ENCODE peak calls at places on chromosomes 4 and X, in six cellular contexts. One of them, this sample, is unnamed.

GRCh38 chr4:17619416-17620105 is 5.1 kb downstream of the MED28 start:
- DNase-seq in WTC11: no peak
- DNase-seq in MM.1S: no peak
- DNase-seq in neural crest cell: no peak
- DNase-seq in tibial nerve: no peak
- DNase-seq in sigmoid colon: no peak
- DNase-seq in this sample: no peak

GRCh38 chr4:55312491-55313101 is 33.4 kb upstream of the SRD5A3 start:
- DNase-seq in WTC11: peak; percentile 40
- DNase-seq in MM.1S: peak; percentile 42
- DNase-seq in neural crest cell: peak; percentile 4
- DNase-seq in tibial nerve: peak; percentile 51
- DNase-seq in sigmoid colon: peak; percentile 77
- DNase-seq in this sample: peak; percentile 39

GRCh38 chr4:188439641-188440311 is 300.5 kb downstream of the TRIML1 start:
- DNase-seq in WTC11: no peak
- DNase-seq in MM.1S: no peak
- DNase-seq in neural crest cell: no peak
- DNase-seq in tibial nerve: no peak
- DNase-seq in sigmoid colon: no peak
- DNase-seq in this sample: peak; percentile 44

GRCh38 chrX:46330981-46331380 is 214.2 kb downstream of the ZNF674 start:
- DNase-seq in WTC11: no peak
- DNase-seq in MM.1S: no peak
- DNase-seq in neural crest cell: no peak
- DNase-seq in tibial nerve: no peak
- DNase-seq in sigmoid colon: no peak
- DNase-seq in this sample: no peak

GRCh38 chr4:119286377-119287002 is 35.4 kb downstream of the FABP2 start:
- DNase-seq in WTC11: no peak
- DNase-seq in MM.1S: peak; percentile 62
- DNase-seq in neural crest cell: no peak
- DNase-seq in tibial nerve: peak; percentile 41
- DNase-seq in sigmoid colon: no peak
- DNase-seq in this sample: peak; percentile 10

GRCh38 chr4:32775049-32775448 is 2054.9 kb downstream of the PCDH7 start:
- DNase-seq in WTC11: no peak
- DNase-seq in MM.1S: no peak
- DNase-seq in neural crest cell: no peak
- DNase-seq in tibial nerve: no peak
- DNase-seq in sigmoid colon: no peak
- DNase-seq in this sample: no peak

GRCh38 chrX:112223391-112223790 is 140.8 kb upstream of the TRPC5 start:
- DNase-seq in WTC11: no peak
- DNase-seq in MM.1S: no peak
- DNase-seq in neural crest cell: no peak
- DNase-seq in tibial nerve: no peak
- DNase-seq in sigmoid colon: no peak
- DNase-seq in this sample: no peak

GRCh38 chrX:29665532-29665931 is 549.8 kb upstream of the MAGEB2 start:
- DNase-seq in WTC11: no peak
- DNase-seq in MM.1S: no peak
- DNase-seq in neural crest cell: no peak
- DNase-seq in tibial nerve: no peak
- DNase-seq in sigmoid colon: no peak
- DNase-seq in this sample: no peak

GRCh38 chr4:3404546-3404945 is 37.2 kb upstream of the HGFAC start:
- DNase-seq in WTC11: no peak
- DNase-seq in MM.1S: no peak
- DNase-seq in neural crest cell: no peak
- DNase-seq in tibial nerve: no peak
- DNase-seq in sigmoid colon: peak; percentile 15
- DNase-seq in this sample: no peak

GRCh38 chrX:153494541-153495361 is at the start of gene BGN:
- DNase-seq in WTC11: peak; percentile 54
- DNase-seq in MM.1S: no peak
- DNase-seq in neural crest cell: peak; percentile 32
- DNase-seq in tibial nerve: no peak
- DNase-seq in sigmoid colon: no peak
- DNase-seq in this sample: peak; percentile 18

GRCh38 chr4:106986486-106986885 is 49.6 kb downstream of the DKK2 start:
- DNase-seq in WTC11: no peak
- DNase-seq in MM.1S: no peak
- DNase-seq in neural crest cell: no peak
- DNase-seq in tibial nerve: no peak
- DNase-seq in sigmoid colon: no peak
- DNase-seq in this sample: no peak

GRCh38 chrX:35380808-35381700 is 417.1 kb upstream of the MAGEB16 start:
- DNase-seq in WTC11: no peak
- DNase-seq in MM.1S: peak; percentile 16
- DNase-seq in neural crest cell: no peak
- DNase-seq in tibial nerve: no peak
- DNase-seq in sigmoid colon: no peak
- DNase-seq in this sample: no peak

GRCh38 chrX:133412246-133412645 is 3.0 kb downstream of the GPC4 start:
- DNase-seq in WTC11: no peak
- DNase-seq in MM.1S: no peak
- DNase-seq in neural crest cell: no peak
- DNase-seq in tibial nerve: no peak
- DNase-seq in sigmoid colon: no peak
- DNase-seq in this sample: no peak

GRCh38 chr4:148443550-148444295 is 1.5 kb upstream of the NR3C2 start:
- DNase-seq in WTC11: peak; percentile 28
- DNase-seq in MM.1S: peak; percentile 36
- DNase-seq in neural crest cell: peak; percentile 4
- DNase-seq in tibial nerve: peak; percentile 33
- DNase-seq in sigmoid colon: peak; percentile 83
- DNase-seq in this sample: peak; percentile 24

GRCh38 chrX:135512508-135513139 is 7.8 kb upstream of the INTS6L start:
- DNase-seq in WTC11: no peak
- DNase-seq in MM.1S: peak; percentile 44
- DNase-seq in neural crest cell: no peak
- DNase-seq in tibial nerve: no peak
- DNase-seq in sigmoid colon: no peak
- DNase-seq in this sample: no peak

GRCh38 chr4:8108261-8108660 is 50.4 kb downstream of the ABLIM2 start:
- DNase-seq in WTC11: no peak
- DNase-seq in MM.1S: no peak
- DNase-seq in neural crest cell: no peak
- DNase-seq in tibial nerve: no peak
- DNase-seq in sigmoid colon: no peak
- DNase-seq in this sample: peak; percentile 49

GRCh38 chr4:158159054-158159717 is 13.6 kb downstream of the GASK1B start:
- DNase-seq in WTC11: no peak
- DNase-seq in MM.1S: peak; percentile 11
- DNase-seq in neural crest cell: no peak
- DNase-seq in tibial nerve: no peak
- DNase-seq in sigmoid colon: no peak
- DNase-seq in this sample: no peak

GRCh38 chr4:87014284-87014782 is 79.5 kb downstream of the AFF1 start:
- DNase-seq in WTC11: no peak
- DNase-seq in MM.1S: no peak
- DNase-seq in neural crest cell: no peak
- DNase-seq in tibial nerve: no peak
- DNase-seq in sigmoid colon: no peak
- DNase-seq in this sample: no peak

GRCh38 chrX:26373829-26374228 is 157.9 kb downstream of the MAGEB5 start:
- DNase-seq in WTC11: no peak
- DNase-seq in MM.1S: no peak
- DNase-seq in neural crest cell: no peak
- DNase-seq in tibial nerve: no peak
- DNase-seq in sigmoid colon: no peak
- DNase-seq in this sample: no peak

GRCh38 chr4:138978028-138978585 is 37.5 kb upstream of the NOCT start:
- DNase-seq in WTC11: no peak
- DNase-seq in MM.1S: no peak
- DNase-seq in neural crest cell: no peak
- DNase-seq in tibial nerve: no peak
- DNase-seq in sigmoid colon: no peak
- DNase-seq in this sample: no peak

GRCh38 chr4:138977525-138977924 is 38.1 kb upstream of the NOCT start:
- DNase-seq in WTC11: no peak
- DNase-seq in MM.1S: no peak
- DNase-seq in neural crest cell: no peak
- DNase-seq in tibial nerve: no peak
- DNase-seq in sigmoid colon: no peak
- DNase-seq in this sample: no peak

GRCh38 chr4:138978600-138978999 is 37.0 kb upstream of the NOCT start:
- DNase-seq in WTC11: no peak
- DNase-seq in MM.1S: no peak
- DNase-seq in neural crest cell: no peak
- DNase-seq in tibial nerve: no peak
- DNase-seq in sigmoid colon: no peak
- DNase-seq in this sample: no peak

GRCh38 chr4:138975225-138975624 is 40.4 kb upstream of the NOCT start:
- DNase-seq in WTC11: peak; percentile 56
- DNase-seq in MM.1S: no peak
- DNase-seq in neural crest cell: no peak
- DNase-seq in tibial nerve: no peak
- DNase-seq in sigmoid colon: no peak
- DNase-seq in this sample: no peak

DNA sequence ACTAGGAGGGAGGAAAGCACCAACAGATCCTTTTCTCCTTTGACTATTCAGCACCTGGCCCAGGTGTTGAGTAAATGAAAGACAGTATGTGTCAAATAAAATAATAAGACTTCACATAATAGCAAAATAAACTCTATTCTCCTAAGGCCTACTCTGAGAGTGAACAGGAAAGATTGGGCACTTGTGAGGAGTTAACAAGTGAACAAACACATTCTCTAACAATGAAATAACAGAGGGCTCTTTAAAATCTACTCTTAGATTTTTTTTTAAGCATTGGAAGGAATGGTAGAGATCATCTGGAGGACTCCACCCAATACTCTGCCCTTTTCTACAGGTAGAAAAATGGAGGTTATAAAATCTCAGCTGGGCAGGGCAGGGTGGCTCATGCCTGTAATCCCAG is 39.1 kb upstream of the NOCT start:
- DNase-seq in WTC11: no peak
- DNase-seq in MM.1S: no peak
- DNase-seq in neural crest cell: no peak
- DNase-seq in tibial nerve: no peak
- DNase-seq in sigmoid colon: no peak
- DNase-seq in this sample: no peak
- TF ChIP-seq CTCF in WTC11: no peak
- TF ChIP-seq CTCF in MM.1S: no peak
- TF ChIP-seq CTCF in neural crest cell: no peak
- TF ChIP-seq CTCF in tibial nerve: no peak
- TF ChIP-seq CTCF in sigmoid colon: no peak
- TF ChIP-seq CTCF in this sample: no peak

GRCh38 chrX:131703646-131704045 is 159.8 kb downstream of the OR13H1 start:
- DNase-seq in WTC11: no peak
- DNase-seq in MM.1S: no peak
- DNase-seq in neural crest cell: no peak
- DNase-seq in tibial nerve: no peak
- DNase-seq in sigmoid colon: no peak
- DNase-seq in this sample: no peak

GRCh38 chrX:131709553-131709952 is 165.7 kb downstream of the OR13H1 start:
- DNase-seq in WTC11: no peak
- DNase-seq in MM.1S: no peak
- DNase-seq in neural crest cell: no peak
- DNase-seq in tibial nerve: no peak
- DNase-seq in sigmoid colon: no peak
- DNase-seq in this sample: no peak

GRCh38 chrX:131704136-131704695 is 160.3 kb downstream of the OR13H1 start:
- DNase-seq in WTC11: peak; percentile 15
- DNase-seq in MM.1S: peak; percentile 83
- DNase-seq in neural crest cell: no peak
- DNase-seq in tibial nerve: no peak
- DNase-seq in sigmoid colon: peak; percentile 96
- DNase-seq in this sample: no peak
- TF ChIP-seq CTCF in WTC11: no peak
- TF ChIP-seq CTCF in MM.1S: peak; percentile 41
- TF ChIP-seq CTCF in neural crest cell: no peak
- TF ChIP-seq CTCF in tibial nerve: no peak
- TF ChIP-seq CTCF in sigmoid colon: no peak
- TF ChIP-seq CTCF in this sample: no peak

GRCh38 chrX:109830157-109830703 is 97.2 kb upstream of the ACSL4 start:
- DNase-seq in WTC11: no peak
- DNase-seq in MM.1S: no peak
- DNase-seq in neural crest cell: no peak
- DNase-seq in tibial nerve: no peak
- DNase-seq in sigmoid colon: no peak
- DNase-seq in this sample: no peak

GRCh38 chrX:109830704-109831206 is 97.7 kb upstream of the ACSL4 start:
- DNase-seq in WTC11: no peak
- DNase-seq in MM.1S: no peak
- DNase-seq in neural crest cell: no peak
- DNase-seq in tibial nerve: no peak
- DNase-seq in sigmoid colon: no peak
- DNase-seq in this sample: peak; percentile 34

GRCh38 chrX:109822861-109823260 is 89.8 kb upstream of the ACSL4 start:
- DNase-seq in WTC11: no peak
- DNase-seq in MM.1S: no peak
- DNase-seq in neural crest cell: no peak
- DNase-seq in tibial nerve: no peak
- DNase-seq in sigmoid colon: no peak
- DNase-seq in this sample: peak; percentile 15

GRCh38 chrX:109827772-109828171 is 94.7 kb upstream of the ACSL4 start:
- DNase-seq in WTC11: no peak
- DNase-seq in MM.1S: no peak
- DNase-seq in neural crest cell: no peak
- DNase-seq in tibial nerve: no peak
- DNase-seq in sigmoid colon: no peak
- DNase-seq in this sample: no peak

GRCh38 chrX:109826954-109827708 is 94.1 kb upstream of the ACSL4 start:
- DNase-seq in WTC11: no peak
- DNase-seq in MM.1S: no peak
- DNase-seq in neural crest cell: no peak
- DNase-seq in tibial nerve: no peak
- DNase-seq in sigmoid colon: no peak
- DNase-seq in this sample: no peak
- TF ChIP-seq CTCF in WTC11: no peak
- TF ChIP-seq CTCF in MM.1S: no peak
- TF ChIP-seq CTCF in neural crest cell: no peak
- TF ChIP-seq CTCF in tibial nerve: no peak
- TF ChIP-seq CTCF in sigmoid colon: no peak
- TF ChIP-seq CTCF in this sample: no peak

GRCh38 chr4:153140294-153140693 is 63.9 kb upstream of the TRIM2 start:
- DNase-seq in WTC11: no peak
- DNase-seq in MM.1S: no peak
- DNase-seq in neural crest cell: no peak
- DNase-seq in tibial nerve: no peak
- DNase-seq in sigmoid colon: no peak
- DNase-seq in this sample: no peak

GRCh38 chr4:153141238-153141637 is 63.0 kb upstream of the TRIM2 start:
- DNase-seq in WTC11: no peak
- DNase-seq in MM.1S: no peak
- DNase-seq in neural crest cell: no peak
- DNase-seq in tibial nerve: no peak
- DNase-seq in sigmoid colon: no peak
- DNase-seq in this sample: no peak

GRCh38 chr4:153137677-153138630 is 66.3 kb upstream of the TRIM2 start:
- DNase-seq in WTC11: no peak
- DNase-seq in MM.1S: no peak
- DNase-seq in neural crest cell: no peak
- DNase-seq in tibial nerve: no peak
- DNase-seq in sigmoid colon: no peak
- DNase-seq in this sample: no peak

GRCh38 chr4:153138736-153139135 is 65.5 kb upstream of the TRIM2 start:
- DNase-seq in WTC11: no peak
- DNase-seq in MM.1S: no peak
- DNase-seq in neural crest cell: no peak
- DNase-seq in tibial nerve: no peak
- DNase-seq in sigmoid colon: no peak
- DNase-seq in this sample: no peak

GRCh38 chr4:153137168-153137567 is 67.1 kb upstream of the TRIM2 start:
- DNase-seq in WTC11: no peak
- DNase-seq in MM.1S: no peak
- DNase-seq in neural crest cell: no peak
- DNase-seq in tibial nerve: no peak
- DNase-seq in sigmoid colon: no peak
- DNase-seq in this sample: peak; percentile 37
- TF ChIP-seq CTCF in WTC11: no peak
- TF ChIP-seq CTCF in MM.1S: no peak
- TF ChIP-seq CTCF in neural crest cell: no peak
- TF ChIP-seq CTCF in tibial nerve: no peak
- TF ChIP-seq CTCF in sigmoid colon: no peak
- TF ChIP-seq CTCF in this sample: no peak